ENCODE peak calls at places on chromosomes 16 and 17, in ten cellular contexts. I is KG1, Q is T-helper 2 cell, V is WTC11, J is activated gamma-delta T cell, L is RPMI7951, T is frontal cortex, N is HS-5, X is pancreas, C is non-pigmented ciliary epithelial cell. W is an unnamed sample.

GRCh38 chr17:45009676-45010467 is 41.6 kb downstream of the DCAKD start:
- DNase-seq in C (no peak), T (no peak), I (no peak), X (no peak), Q (no peak), N (no peak), J (no peak), V (no peak), L (no peak), W (no peak)

GRCh38 chr17:4735825-4736651 is 3.6 kb upstream of the ZMYND15 start:
- DNase-seq in L (no peak), J (no peak), Q (no peak), T (no peak), C (no peak), I (no peak), X (no peak), V (no peak), N (no peak), W (no peak)

GRCh38 chr16:82954224-82954929 is 327.6 kb downstream of the CDH13 start:
- DNase-seq in C (peak; percentile 28), X (no peak), N (no peak), Q (no peak), J (no peak), V (no peak), T (no peak), L (peak; percentile 72), I (no peak), W (no peak)

GRCh38 chr17:42289863-42290165 is 1.5 kb downstream of the STAT5A start:
- DNase-seq in X (no peak), Q (no peak), T (no peak), I (no peak), N (no peak), C (no peak), V (no peak), J (no peak), L (no peak), W (no peak)

GRCh38 chr17:30005709-30006320 is 64.4 kb downstream of the EFCAB5 start:
- DNase-seq in J (no peak), T (no peak), X (no peak), C (no peak), I (no peak), V (no peak), Q (no peak), L (peak; percentile 10), N (no peak), W (peak; percentile 6)

GRCh38 chr17:72430611-72431432 is 310.0 kb downstream of the SOX9 start:
- DNase-seq in L (no peak), X (no peak), C (no peak), N (no peak), I (no peak), V (peak; percentile 54), T (no peak), J (no peak), Q (no peak), W (no peak)

GRCh38 chr17:74546586-74546985 is 671 bp upstream of the CD300C start:
- DNase-seq in N (no peak), C (no peak), J (no peak), L (no peak), V (no peak), T (no peak), X (no peak), I (no peak), Q (no peak), W (no peak)

GRCh38 chr17:58244958-58245357 is 6.6 kb downstream of the LPO start:
- DNase-seq in V (no peak), J (no peak), T (no peak), I (no peak), Q (no peak), X (no peak), L (no peak), N (no peak), C (no peak), W (no peak)

GRCh38 chr16:27238016-27238587 is 30.5 kb downstream of the NSMCE1 start:
- DNase-seq in I (peak; percentile 90), Q (peak; percentile 34), X (no peak), L (no peak), J (no peak), N (no peak), V (no peak), T (no peak), C (no peak), W (no peak)

GRCh38 chr16:86676216-86676800 is 98.0 kb downstream of the FOXL1 start:
- DNase-seq in N (no peak), V (no peak), J (no peak), X (no peak), C (no peak), T (no peak), Q (no peak), L (peak; percentile 85), I (no peak), W (no peak)

GRCh38 chr17:15262291-15263205 is 2.6 kb downstream of the PMP22 start:
- DNase-seq in X (peak; percentile 48), L (peak; percentile 91), N (no peak), Q (no peak), V (peak; percentile 57), T (peak; percentile 84), I (no peak), J (no peak), C (no peak), W (peak; percentile 95)

GRCh38 chr16:31334934-31335333 is 20.0 kb upstream of the ITGAX start:
- DNase-seq in L (no peak), V (no peak), Q (no peak), N (no peak), J (no peak), X (no peak), I (no peak), T (no peak), C (no peak), W (no peak)

GRCh38 chr17:6713130-6713917 is at the start of gene SLC13A5:
- DNase-seq in C (no peak), T (peak; percentile 70), V (peak; percentile 87), X (no peak), N (no peak), Q (no peak), J (no peak), L (no peak), I (no peak), W (no peak)

GRCh38 chr16:80938035-80938927 is 68.4 kb downstream of the CMC2 start:
- DNase-seq in V (no peak), X (peak; percentile 29), I (no peak), J (no peak), L (peak; percentile 81), C (peak; percentile 95), N (peak; percentile 77), Q (no peak), T (no peak), W (peak; percentile 46)

GRCh38 chr16:85644093-85644712 is 31.1 kb downstream of the GSE1 start:
- DNase-seq in N (no peak), X (no peak), L (no peak), C (no peak), T (no peak), I (no peak), V (no peak), J (no peak), Q (no peak), W (no peak)

GRCh38 chr17:29747660-29748059 is 124.9 kb upstream of the CORO6 start:
- DNase-seq in L (peak; percentile 65), V (no peak), J (no peak), I (no peak), X (no peak), T (no peak), C (no peak), N (no peak), Q (no peak), W (no peak)

GRCh38 chr17:17172990-17173389 is 33.1 kb downstream of the PLD6 start:
- DNase-seq in J (no peak), T (no peak), L (no peak), Q (no peak), I (no peak), X (no peak), C (no peak), N (no peak), V (no peak), W (no peak)

GRCh38 chr16:67407176-67407787 is 9.0 kb downstream of the ZDHHC1 start:
- DNase-seq in L (no peak), T (no peak), X (no peak), J (no peak), Q (no peak), I (no peak), V (no peak), N (no peak), C (no peak), W (no peak)

GRCh38 chr17:56834380-56835258 is 668 bp downstream of the DGKE start:
- DNase-seq in I (peak; percentile 56), V (peak; percentile 62), J (peak; percentile 57), X (peak; percentile 57), T (no peak), N (no peak), C (no peak), L (no peak), Q (peak; percentile 62), W (no peak)

GRCh38 chr16:85323230-85323960 is 211.1 kb upstream of the CIBAR2 start:
- DNase-seq in X (no peak), I (no peak), Q (no peak), V (no peak), C (no peak), N (no peak), L (no peak), T (no peak), J (no peak), W (no peak)

GRCh38 chr17:44005865-44006580 is 1.6 kb downstream of the NAGS start:
- DNase-seq in X (peak; percentile 47), C (no peak), T (no peak), N (no peak), I (no peak), L (no peak), J (no peak), V (peak; percentile 77), Q (peak; percentile 22), W (no peak)

GRCh38 chr17:43024407-43025289 is at the start of gene RND2:
- DNase-seq in T (peak; percentile 93), I (peak; percentile 66), C (peak; percentile 88), L (peak; percentile 84), X (peak; percentile 85), J (peak; percentile 51), Q (peak; percentile 74), N (peak; percentile 33), V (peak; percentile 94), W (peak; percentile 95)

GRCh38 chr17:2485543-2485942 is 26.1 kb downstream of the METTL16 start:
- DNase-seq in X (no peak), J (no peak), L (no peak), C (no peak), Q (no peak), V (no peak), N (no peak), I (no peak), T (no peak), W (no peak)

GRCh38 chr17:78174870-78175642 is 6.7 kb downstream of the SYNGR2 start:
- DNase-seq in J (no peak), I (no peak), C (no peak), T (no peak), N (no peak), V (peak; percentile 72), X (peak; percentile 87), L (no peak), Q (no peak), W (no peak)

GRCh38 chr17:14092808-14093207 is 23.5 kb downstream of the COX10 start:
- DNase-seq in N (no peak), T (no peak), V (no peak), C (no peak), J (no peak), L (no peak), X (no peak), Q (no peak), I (no peak), W (no peak)

GRCh38 chr16:55487048-55487803 is 8.2 kb downstream of the MMP2 start:
- DNase-seq in V (no peak), J (no peak), T (no peak), I (no peak), L (peak; percentile 96), Q (no peak), C (no peak), N (peak; percentile 47), X (no peak), W (peak; percentile 94)

GRCh38 chr16:89471225-89471624 is 19.1 kb downstream of the ANKRD11 start:
- DNase-seq in I (no peak), V (no peak), C (peak; percentile 64), Q (no peak), J (no peak), L (peak; percentile 62), X (no peak), N (no peak), T (no peak), W (no peak)

GRCh38 chr16:2963611-2964415 is at the start of gene KREMEN2:
- DNase-seq in N (no peak), X (peak; percentile 30), T (no peak), I (no peak), C (no peak), L (peak; percentile 33), Q (no peak), V (peak; percentile 83), J (no peak), W (no peak)

W was measured in SJSA1.